ENCODE peak calls at places on chromosomes 1 and 21, in five cellular contexts. X is lung, P is fibroblast of the aortic adventitia, E is tibial nerve, I is cardiac muscle cell. M is an unnamed sample.

GRCh38 chr1:161956097-161956496 is 67.6 kb downstream of the OLFML2B start:
- DNase-seq in P (peak), E (no peak), X (no peak), I (peak), M (no peak)

GRCh38 chr1:59505596-59506028 is 208.7 kb downstream of the FGGY start:
- DNase-seq in E (no peak), X (no peak), I (peak), P (peak), M (no peak)

GRCh38 chr1:40592107-40592773 is 60.8 kb downstream of the ZNF684 start:
- DNase-seq in P (peak), I (peak), X (no peak), E (no peak), M (no peak)

GRCh38 chr1:7988576-7988975 is 27.1 kb downstream of the PARK7 start:
- DNase-seq in P (peak), X (no peak), E (no peak), I (no peak), M (no peak)

GRCh38 chr1:175319112-175319911 is 126.7 kb upstream of the KIAA0040 start:
- DNase-seq in E (peak), X (peak), I (peak), P (peak), M (no peak)

GRCh38 chr21:42547001-42547905 is 33.6 kb downstream of the SLC37A1 start:
- DNase-seq in X (no peak), P (no peak), E (no peak), I (no peak), M (no peak)

GRCh38 chr1:6358144-6358624 is 35.4 kb downstream of the ACOT7 start:
- DNase-seq in E (no peak), P (peak), X (no peak), I (peak), M (no peak)

GRCh38 chr21:29606613-29607012 is 307.9 kb downstream of the BACH1 start:
- DNase-seq in I (no peak), P (no peak), X (no peak), E (no peak), M (no peak)

GRCh38 chr1:170538687-170539086 is 6.7 kb downstream of the GORAB start:
- DNase-seq in E (no peak), X (no peak), I (no peak), P (no peak), M (no peak)

GRCh38 chr1:62433861-62434611 is 2.8 kb upstream of the USP1 start:
- DNase-seq in E (no peak), X (no peak), P (peak), I (no peak), M (no peak)

GRCh38 chr1:150257624-150258274 is at the start of gene CA14:
- DNase-seq in P (no peak), I (no peak), X (no peak), E (no peak), M (no peak)

GRCh38 chr1:56578963-56579875 is at the start of gene PLPP3:
- DNase-seq in P (peak), I (peak), E (peak), X (peak), M (peak)

M was measured in chondrocyte.